ENCODE peak calls at places on chromosomes 3 and 15, in six cellular contexts. X is stimulated activated CD4-positive, alpha-beta T cell treated with anti-CD3 and anti-CD28 coated beads, Interleukin-1b, Interleukin-23, amount 100 ng/mL, for 24 hours; O is T-helper 17 cell; B is NCI-H2029; C is SW480; T is mucosa of gallbladder. U is an unnamed sample.

GRCh38 chr3:119898478-119899177 is 116.7 kb downstream of the NR1I2 start:
- DNase-seq in T (no peak), B (no peak), O (no peak), C (no peak), X (no peak), U (no peak)

GRCh38 chr3:10597733-10598132 is 92.3 kb upstream of the ATP2B2 start:
- DNase-seq in B (no peak), T (no peak), X (no peak), O (no peak), C (no peak), U (no peak)

GRCh38 chr3:16338124-16338523 is 73.1 kb downstream of the OXNAD1 start:
- DNase-seq in B (no peak), X (no peak), O (no peak), T (no peak), C (no peak), U (peak)

GRCh38 chr3:160381470-160381869 is 17.6 kb downstream of the IFT80 start:
- DNase-seq in B (no peak), X (no peak), O (no peak), T (no peak), C (no peak), U (peak)

GRCh38 chr3:141529256-141530132 is 42.7 kb downstream of the RASA2 start:
- DNase-seq in X (no peak), B (no peak), O (no peak), T (no peak), C (no peak), U (no peak)

GRCh38 chr3:186734095-186734494 is 16.9 kb downstream of the KNG1 start:
- DNase-seq in X (no peak), B (no peak), C (no peak), O (no peak), T (no peak), U (no peak)

GRCh38 chr3:143952569-143953069 is 19.0 kb upstream of the DIPK2A start:
- DNase-seq in B (no peak), O (no peak), C (no peak), T (no peak), X (no peak), U (no peak)

GRCh38 chr3:13199006-13199776 is 126.0 kb upstream of the IQSEC1 start:
- DNase-seq in T (no peak), C (no peak), O (no peak), X (no peak), B (no peak), U (no peak)

GRCh38 chr3:142436936-142437585 is 10.8 kb downstream of the XRN1 start:
- DNase-seq in O (no peak), C (no peak), B (no peak), T (no peak), X (no peak), U (no peak)

GRCh38 chr3:100869787-100870186 is 123.4 kb downstream of the ABI3BP start:
- DNase-seq in X (no peak), O (no peak), T (no peak), B (no peak), C (no peak), U (peak)

GRCh38 chr15:78322724-78323395 is 17.3 kb upstream of the CRABP1 start:
- DNase-seq in C (no peak), O (no peak), B (no peak), X (no peak), T (no peak), U (no peak)

GRCh38 chr3:171407746-171408145 is 52.5 kb downstream of the TNIK start:
- DNase-seq in O (no peak), X (no peak), C (peak), B (no peak), T (no peak), U (peak)

GRCh38 chr3:109887293-109887692 is 549.9 kb upstream of the DPPA4 start:
- DNase-seq in T (no peak), B (no peak), O (no peak), C (no peak), X (no peak), U (no peak)

GRCh38 chr3:112333002-112333385 is at the start of gene CD200:
- DNase-seq in T (peak), X (peak), C (peak), O (peak), B (no peak), U (peak)

GRCh38 chr3:46565607-46566039 is 479 bp downstream of the LRRC2 start:
- DNase-seq in X (no peak), B (no peak), C (peak), O (no peak), T (no peak), U (no peak)

GRCh38 chr15:39777497-39777896 is 5.1 kb downstream of the FSIP1 start:
- DNase-seq in O (no peak), B (no peak), C (no peak), T (no peak), X (no peak), U (no peak)

GRCh38 chr3:111238896-111239295 is 167.3 kb downstream of the NECTIN3 start:
- DNase-seq in T (no peak), B (no peak), O (no peak), C (no peak), X (no peak), U (no peak)

GRCh38 chr3:59555593-59556315 is 505.9 kb upstream of the CFAP20DC start:
- DNase-seq in T (no peak), C (no peak), B (no peak), X (no peak), O (no peak), U (peak)

U was measured in choroid plexus epithelial cell.